ENCODE peak calls at places on chromosomes 6 and 20, in seven cellular contexts. One of them, this sample, is unnamed.

GRCh38 chr6:160737934-160738333 is 35.9 kb downstream of the PLG start:
- DNase-seq in cardiac muscle cell: no peak
- DNase-seq in neural progenitor cell: no peak
- DNase-seq in adipocyte: no peak
- DNase-seq in fibroblast of the aortic adventitia: no peak
- DNase-seq in mesendoderm: no peak
- DNase-seq in AG09309: no peak
- DNase-seq in this sample: no peak

GRCh38 chr6:104540743-104541142 is 319.0 kb downstream of the HACE1 start:
- DNase-seq in cardiac muscle cell: no peak
- DNase-seq in neural progenitor cell: no peak
- DNase-seq in adipocyte: peak
- DNase-seq in fibroblast of the aortic adventitia: no peak
- DNase-seq in mesendoderm: no peak
- DNase-seq in AG09309: peak
- DNase-seq in this sample: no peak

GRCh38 chr6:47016236-47016635 is 25.9 kb downstream of the ADGRF1 start:
- DNase-seq in cardiac muscle cell: no peak
- DNase-seq in neural progenitor cell: peak
- DNase-seq in adipocyte: peak
- DNase-seq in fibroblast of the aortic adventitia: no peak
- DNase-seq in mesendoderm: peak
- DNase-seq in AG09309: no peak
- DNase-seq in this sample: no peak

GRCh38 chr20:9354579-9354978 is 159.8 kb upstream of the LAMP5 start:
- DNase-seq in cardiac muscle cell: no peak
- DNase-seq in neural progenitor cell: no peak
- DNase-seq in adipocyte: no peak
- DNase-seq in fibroblast of the aortic adventitia: no peak
- DNase-seq in mesendoderm: no peak
- DNase-seq in AG09309: no peak
- DNase-seq in this sample: no peak

GRCh38 chr6:139698526-139699182 is 324.2 kb upstream of the CITED2 start:
- DNase-seq in cardiac muscle cell: no peak
- DNase-seq in neural progenitor cell: no peak
- DNase-seq in adipocyte: peak
- DNase-seq in fibroblast of the aortic adventitia: no peak
- DNase-seq in mesendoderm: no peak
- DNase-seq in AG09309: no peak
- DNase-seq in this sample: no peak

GRCh38 chr20:36400901-36401300 is 94.8 kb downstream of the DLGAP4 start:
- DNase-seq in cardiac muscle cell: no peak
- DNase-seq in neural progenitor cell: peak
- DNase-seq in adipocyte: no peak
- DNase-seq in fibroblast of the aortic adventitia: no peak
- DNase-seq in mesendoderm: no peak
- DNase-seq in AG09309: no peak
- DNase-seq in this sample: no peak

GRCh38 chr20:10965936-10966470 is 292.2 kb upstream of the JAG1 start:
- DNase-seq in cardiac muscle cell: no peak
- DNase-seq in neural progenitor cell: no peak
- DNase-seq in adipocyte: peak
- DNase-seq in fibroblast of the aortic adventitia: peak
- DNase-seq in mesendoderm: no peak
- DNase-seq in AG09309: peak
- DNase-seq in this sample: no peak

GRCh38 chr6:19852090-19852457 is 14.9 kb downstream of the ID4 start:
- DNase-seq in cardiac muscle cell: no peak
- DNase-seq in neural progenitor cell: no peak
- DNase-seq in adipocyte: no peak
- DNase-seq in fibroblast of the aortic adventitia: no peak
- DNase-seq in mesendoderm: no peak
- DNase-seq in AG09309: no peak
- DNase-seq in this sample: no peak

GRCh38 chr6:132391391-132392291 is 9.6 kb downstream of the MOXD1 start:
- DNase-seq in cardiac muscle cell: no peak
- DNase-seq in neural progenitor cell: peak
- DNase-seq in adipocyte: peak
- DNase-seq in fibroblast of the aortic adventitia: peak
- DNase-seq in mesendoderm: no peak
- DNase-seq in AG09309: peak
- DNase-seq in this sample: peak

GRCh38 chr6:17178754-17179153 is 76.9 kb downstream of the STMND1 start:
- DNase-seq in cardiac muscle cell: no peak
- DNase-seq in neural progenitor cell: no peak
- DNase-seq in adipocyte: no peak
- DNase-seq in fibroblast of the aortic adventitia: no peak
- DNase-seq in mesendoderm: no peak
- DNase-seq in AG09309: no peak
- DNase-seq in this sample: no peak

GRCh38 chr6:3363296-3364025 is 93.4 kb downstream of the SLC22A23 start:
- DNase-seq in cardiac muscle cell: no peak
- DNase-seq in neural progenitor cell: no peak
- DNase-seq in adipocyte: no peak
- DNase-seq in fibroblast of the aortic adventitia: no peak
- DNase-seq in mesendoderm: no peak
- DNase-seq in AG09309: no peak
- DNase-seq in this sample: no peak

GRCh38 chr6:107616776-107617175 is 126.9 kb downstream of the SOBP start:
- DNase-seq in cardiac muscle cell: no peak
- DNase-seq in neural progenitor cell: peak
- DNase-seq in adipocyte: no peak
- DNase-seq in fibroblast of the aortic adventitia: no peak
- DNase-seq in mesendoderm: no peak
- DNase-seq in AG09309: no peak
- DNase-seq in this sample: no peak

GRCh38 chr6:26205625-26206574 is 118.7 kb downstream of the HFE start:
- DNase-seq in cardiac muscle cell: no peak
- DNase-seq in neural progenitor cell: no peak
- DNase-seq in adipocyte: peak
- DNase-seq in fibroblast of the aortic adventitia: peak
- DNase-seq in mesendoderm: peak
- DNase-seq in AG09309: no peak
- DNase-seq in this sample: no peak

GRCh38 chr6:151374024-151374423 is 17.3 kb downstream of the ZBTB2 start:
- DNase-seq in cardiac muscle cell: no peak
- DNase-seq in neural progenitor cell: no peak
- DNase-seq in adipocyte: no peak
- DNase-seq in fibroblast of the aortic adventitia: no peak
- DNase-seq in mesendoderm: peak
- DNase-seq in AG09309: no peak
- DNase-seq in this sample: peak

GRCh38 chr6:1594495-1595200 is 15.1 kb upstream of the FOXC1 start:
- DNase-seq in cardiac muscle cell: no peak
- DNase-seq in neural progenitor cell: no peak
- DNase-seq in adipocyte: no peak
- DNase-seq in fibroblast of the aortic adventitia: no peak
- DNase-seq in mesendoderm: no peak
- DNase-seq in AG09309: no peak
- DNase-seq in this sample: no peak

GRCh38 chr6:1597121-1597744 is 12.5 kb upstream of the FOXC1 start:
- DNase-seq in cardiac muscle cell: no peak
- DNase-seq in neural progenitor cell: no peak
- DNase-seq in adipocyte: no peak
- DNase-seq in fibroblast of the aortic adventitia: no peak
- DNase-seq in mesendoderm: peak
- DNase-seq in AG09309: no peak
- DNase-seq in this sample: no peak

GRCh38 chr6:1593958-1594314 is 15.8 kb upstream of the FOXC1 start:
- DNase-seq in cardiac muscle cell: no peak
- DNase-seq in neural progenitor cell: no peak
- DNase-seq in adipocyte: no peak
- DNase-seq in fibroblast of the aortic adventitia: no peak
- DNase-seq in mesendoderm: no peak
- DNase-seq in AG09309: no peak
- DNase-seq in this sample: no peak

GRCh38 chr6:1596088-1596852 is 13.4 kb upstream of the FOXC1 start:
- DNase-seq in cardiac muscle cell: peak
- DNase-seq in neural progenitor cell: peak
- DNase-seq in adipocyte: peak
- DNase-seq in fibroblast of the aortic adventitia: peak
- DNase-seq in mesendoderm: peak
- DNase-seq in AG09309: no peak
- DNase-seq in this sample: no peak

DNA sequence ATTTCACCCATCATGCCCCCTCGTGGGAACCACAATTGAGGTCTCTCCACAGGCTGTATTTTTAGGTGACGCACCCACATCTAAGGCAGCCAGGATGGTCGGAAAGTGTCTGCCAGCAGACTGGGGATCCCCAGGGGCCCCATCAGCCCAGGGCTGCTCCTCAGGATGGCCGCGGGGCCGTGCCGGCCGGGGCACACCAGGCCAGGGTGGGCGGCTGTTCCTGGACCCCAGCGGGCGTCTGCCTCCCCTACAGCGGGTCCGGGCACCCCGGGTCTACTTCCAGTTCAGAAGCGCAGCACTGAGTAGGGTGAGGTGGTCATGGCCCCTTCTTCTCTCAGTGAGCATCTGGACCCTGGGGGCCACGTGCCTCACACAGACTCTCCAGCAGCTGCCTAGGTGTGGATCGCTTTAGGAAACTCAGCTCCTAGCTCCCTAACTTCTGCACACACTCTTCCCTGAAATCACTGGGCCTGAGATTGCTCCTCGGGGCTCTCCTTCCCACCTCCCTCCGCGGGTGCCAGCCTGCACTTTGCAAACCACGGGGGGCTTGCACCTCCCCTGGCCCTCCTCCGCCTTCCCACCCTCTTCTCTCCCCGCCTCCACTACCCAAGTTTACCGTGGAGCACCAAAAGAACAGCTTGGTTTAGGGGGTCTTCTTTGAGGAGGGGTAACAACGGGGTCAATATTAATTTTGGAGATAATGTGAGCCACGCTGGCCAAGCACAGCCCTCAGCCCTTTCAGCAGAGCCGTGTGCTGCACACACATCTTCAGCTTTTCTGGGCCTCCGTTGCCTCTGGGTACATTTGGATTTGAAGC is 14.2 kb upstream of the FOXC1 start:
- DNase-seq in cardiac muscle cell: no peak
- DNase-seq in neural progenitor cell: no peak
- DNase-seq in adipocyte: no peak
- DNase-seq in fibroblast of the aortic adventitia: no peak
- DNase-seq in mesendoderm: no peak
- DNase-seq in AG09309: no peak
- DNase-seq in this sample: no peak
- H3K4me3 ChIP-seq in cardiac muscle cell: no peak
- H3K4me3 ChIP-seq in neural progenitor cell: no peak
- H3K4me3 ChIP-seq in adipocyte: peak
- H3K4me3 ChIP-seq in fibroblast of the aortic adventitia: peak
- H3K4me3 ChIP-seq in mesendoderm: no peak
- H3K4me3 ChIP-seq in AG09309: no peak
- H3K4me3 ChIP-seq in this sample: no peak

DNA sequence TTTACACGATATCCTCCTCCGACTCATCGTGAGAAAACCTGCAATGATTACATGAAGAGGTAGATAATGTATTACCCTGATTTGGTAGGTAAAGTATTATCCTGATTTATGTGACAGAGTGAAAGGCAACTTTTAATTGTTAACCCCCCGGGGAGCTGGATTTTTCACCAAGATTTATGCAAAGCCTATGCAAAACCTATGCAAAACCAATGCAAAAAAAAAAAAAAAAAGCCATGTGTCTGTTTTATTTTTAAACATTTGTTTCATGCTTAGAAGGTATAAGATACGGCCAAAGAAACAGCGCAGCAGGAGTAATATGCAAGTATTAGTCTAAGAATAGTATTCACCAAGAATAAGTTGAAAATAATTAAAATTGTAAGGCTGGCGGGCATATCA is 109.9 kb downstream of the IPCEF1 start:
- DNase-seq in cardiac muscle cell: no peak
- DNase-seq in neural progenitor cell: no peak
- DNase-seq in adipocyte: no peak
- DNase-seq in fibroblast of the aortic adventitia: no peak
- DNase-seq in mesendoderm: no peak
- DNase-seq in AG09309: no peak
- DNase-seq in this sample: no peak
- H3K4me3 ChIP-seq in cardiac muscle cell: no peak
- H3K4me3 ChIP-seq in neural progenitor cell: peak
- H3K4me3 ChIP-seq in adipocyte: no peak
- H3K4me3 ChIP-seq in fibroblast of the aortic adventitia: no peak
- H3K4me3 ChIP-seq in mesendoderm: no peak
- H3K4me3 ChIP-seq in AG09309: no peak
- H3K4me3 ChIP-seq in this sample: no peak

GRCh38 chr6:144555078-144555477 is 269.9 kb downstream of the UTRN start:
- DNase-seq in cardiac muscle cell: no peak
- DNase-seq in neural progenitor cell: no peak
- DNase-seq in adipocyte: no peak
- DNase-seq in fibroblast of the aortic adventitia: no peak
- DNase-seq in mesendoderm: no peak
- DNase-seq in AG09309: no peak
- DNase-seq in this sample: no peak
- H3K4me3 ChIP-seq in cardiac muscle cell: no peak
- H3K4me3 ChIP-seq in neural progenitor cell: no peak
- H3K4me3 ChIP-seq in adipocyte: no peak
- H3K4me3 ChIP-seq in fibroblast of the aortic adventitia: no peak
- H3K4me3 ChIP-seq in mesendoderm: no peak
- H3K4me3 ChIP-seq in AG09309: no peak
- H3K4me3 ChIP-seq in this sample: no peak

GRCh38 chr6:149864578-149865535 is 698 bp upstream of the LRP11 start:
- DNase-seq in cardiac muscle cell: peak
- DNase-seq in neural progenitor cell: peak
- DNase-seq in adipocyte: peak
- DNase-seq in fibroblast of the aortic adventitia: peak
- DNase-seq in mesendoderm: peak
- DNase-seq in AG09309: no peak
- DNase-seq in this sample: peak
- H3K4me3 ChIP-seq in cardiac muscle cell: peak
- H3K4me3 ChIP-seq in neural progenitor cell: peak
- H3K4me3 ChIP-seq in adipocyte: peak
- H3K4me3 ChIP-seq in fibroblast of the aortic adventitia: peak
- H3K4me3 ChIP-seq in mesendoderm: peak
- H3K4me3 ChIP-seq in AG09309: peak
- H3K4me3 ChIP-seq in this sample: peak

GRCh38 chr20:19936801-19937583 is 80.2 kb upstream of the NAA20 start:
- DNase-seq in cardiac muscle cell: no peak
- DNase-seq in neural progenitor cell: no peak
- DNase-seq in adipocyte: no peak
- DNase-seq in fibroblast of the aortic adventitia: no peak
- DNase-seq in mesendoderm: no peak
- DNase-seq in AG09309: no peak
- DNase-seq in this sample: no peak
- H3K4me3 ChIP-seq in cardiac muscle cell: no peak
- H3K4me3 ChIP-seq in neural progenitor cell: no peak
- H3K4me3 ChIP-seq in adipocyte: no peak
- H3K4me3 ChIP-seq in fibroblast of the aortic adventitia: no peak
- H3K4me3 ChIP-seq in mesendoderm: no peak
- H3K4me3 ChIP-seq in AG09309: no peak
- H3K4me3 ChIP-seq in this sample: no peak

DNA sequence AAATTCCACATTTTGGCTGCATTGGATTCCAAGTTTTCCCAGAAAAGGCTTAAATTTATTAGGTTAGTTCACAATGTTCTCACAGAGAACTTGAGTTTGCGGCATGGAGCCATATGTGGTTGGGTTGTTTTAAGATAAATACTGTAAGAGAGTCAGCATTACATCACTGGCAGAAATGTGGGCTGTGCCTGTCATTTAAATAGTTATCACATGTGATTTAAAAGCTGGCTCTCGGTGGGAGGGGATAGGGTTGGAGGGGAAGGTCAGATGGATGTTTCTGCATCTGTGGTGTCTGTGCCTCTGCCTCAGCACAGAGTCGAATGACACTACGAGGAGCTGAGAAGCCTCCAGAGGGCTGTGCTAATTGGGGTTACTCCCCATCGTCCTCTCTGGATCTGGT is 73.8 kb upstream of the SCP2D1 start:
- DNase-seq in cardiac muscle cell: peak
- DNase-seq in neural progenitor cell: peak
- DNase-seq in adipocyte: peak
- DNase-seq in fibroblast of the aortic adventitia: peak
- DNase-seq in mesendoderm: peak
- DNase-seq in AG09309: peak
- DNase-seq in this sample: peak
- H3K4me3 ChIP-seq in cardiac muscle cell: no peak
- H3K4me3 ChIP-seq in neural progenitor cell: no peak
- H3K4me3 ChIP-seq in adipocyte: peak
- H3K4me3 ChIP-seq in fibroblast of the aortic adventitia: no peak
- H3K4me3 ChIP-seq in mesendoderm: no peak
- H3K4me3 ChIP-seq in AG09309: no peak
- H3K4me3 ChIP-seq in this sample: no peak

This sample was measured in MG63.